ENCODE peak calls at places on chromosomes 11 and 22, in seven cellular contexts. X, A, R, J, V, Y and S are unnamed samples.

GRCh38 chr11:10725114-10725906 is 25.7 kb upstream of the CTR9 start:
- DNase-seq in J (no peak), X (peak; percentile 89), R (no peak), A (peak; percentile 39), Y (no peak), V (peak; percentile 89), S (no peak)

GRCh38 chr11:88345408-88345807 is 7.9 kb upstream of the CTSC start:
- DNase-seq in J (no peak), R (no peak), Y (no peak), V (no peak), X (peak; percentile 75), A (peak; percentile 29), S (no peak)

GRCh38 chr11:56740107-56740506 is 8.4 kb downstream of the OR9G4 start:
- DNase-seq in R (no peak), Y (no peak), A (no peak), V (no peak), J (no peak), X (no peak), S (no peak)

GRCh38 chr11:86940122-86940777 is 14.9 kb downstream of the FZD4 start:
- DNase-seq in A (peak; percentile 65), X (peak; percentile 57), R (no peak), V (no peak), Y (no peak), J (peak; percentile 39), S (no peak)

GRCh38 chr11:82045748-82046457 is 687.8 kb downstream of the FAM181B start:
- DNase-seq in A (no peak), J (no peak), V (no peak), Y (no peak), X (peak; percentile 35), R (no peak), S (no peak)

GRCh38 chr22:27638329-27639179 is 163.0 kb downstream of the MN1 start:
- DNase-seq in J (no peak), R (no peak), A (no peak), X (no peak), V (no peak), Y (no peak), S (no peak)

GRCh38 chr11:27916541-27917100 is 191.3 kb downstream of the KIF18A start:
- DNase-seq in Y (no peak), A (no peak), X (no peak), R (no peak), J (no peak), V (peak; percentile 53), S (no peak)

GRCh38 chr11:103773059-103773458 is 263.4 kb upstream of the DDI1 start:
- DNase-seq in J (no peak), Y (no peak), R (no peak), X (no peak), A (no peak), V (no peak), S (no peak)

GRCh38 chr11:91761406-91762027 is 463.1 kb upstream of the FAT3 start:
- DNase-seq in R (no peak), X (no peak), V (no peak), J (no peak), A (no peak), Y (no peak), S (no peak)

GRCh38 chr22:50269573-50270301 is 443 bp downstream of the MAPK11 start:
- DNase-seq in J (no peak), R (no peak), A (peak; percentile 83), V (no peak), X (peak; percentile 44), Y (peak; percentile 19), S (no peak)

GRCh38 chr11:118895093-118896039 is 11.7 kb downstream of the CXCR5 start:
- DNase-seq in Y (peak; percentile 76), A (no peak), R (peak; percentile 88), X (peak; percentile 61), V (no peak), J (no peak), S (peak; percentile 77)

GRCh38 chr11:64088159-64089026 is 52.7 kb downstream of the FLRT1 start:
- DNase-seq in A (no peak), X (peak; percentile 21), V (no peak), J (no peak), R (no peak), Y (no peak), S (no peak)

GRCh38 chr11:123054301-123055065 is 7.5 kb downstream of the HSPA8 start:
- DNase-seq in Y (peak; percentile 37), R (no peak), A (peak; percentile 68), X (peak; percentile 80), J (peak; percentile 69), V (peak; percentile 45), S (no peak)

GRCh38 chr11:107549253-107549953 is 16.1 kb downstream of the ALKBH8 start:
- DNase-seq in R (no peak), A (peak; percentile 22), J (no peak), V (no peak), Y (peak; percentile 19), X (peak; percentile 53), S (no peak)